ENCODE peak calls at places on chromosomes 12 and 14, in four cellular contexts. B is thoracic aorta, O is body of pancreas, R is Peyer's patch. H is an unnamed sample. For H3K9me3, the result is how much of the 10 kb centered on the place peaks cover.

GRCh38 chr12:51071663-51072062 is 11.7 kb downstream of the CSRNP2 start:
- DNase-seq in O (peak), R (no peak), B (no peak), H (no peak)

GRCh38 chr14:88856786-88857366 is 32.4 kb downstream of the TTC8 start:
- DNase-seq in O (no peak), R (no peak), B (no peak), H (no peak)

GRCh38 chr14:59739794-59740193 is 130.8 kb downstream of the RTN1 start:
- DNase-seq in O (no peak), B (no peak), R (no peak), H (no peak)

GRCh38 chr12:76201316-76201715 is 116.8 kb upstream of the NAP1L1 start:
- DNase-seq in B (no peak), R (no peak), O (no peak), H (no peak)

GRCh38 chr14:103121161-103121845 is 2.0 kb upstream of the TNFAIP2 start:
- DNase-seq in O (peak), R (peak), B (no peak), H (peak)

GRCh38 chr12:68007023-68007422 is 17.8 kb downstream of the IFNG-AS1 start:
- DNase-seq in O (no peak), R (no peak), B (no peak), H (no peak)

GRCh38 chr12:114306646-114307045 is 99.3 kb downstream of the TBX5 start:
- DNase-seq in O (no peak), B (no peak), R (no peak), H (no peak)

GRCh38 chr12:113052326-113052725 is 4.2 kb upstream of the DTX1 start:
- DNase-seq in O (no peak), R (no peak), B (no peak), H (no peak)

GRCh38 chr14:32259368-32260013 is 56.4 kb upstream of the RNU6-8 start:
- DNase-seq in O (no peak), B (no peak), R (peak), H (no peak)

GRCh38 chr12:6430124-6430989 is 14.4 kb upstream of the CD27 start:
- DNase-seq in B (peak), R (peak), O (peak), H (peak)

GRCh38 chr14:36773136-36773540 is 111.5 kb downstream of the PAX9 start:
- DNase-seq in O (no peak), B (no peak), R (no peak), H (no peak)

GRCh38 chr12:14952295-14952995 is 9.0 kb downstream of the ARHGDIB start:
- DNase-seq in R (no peak), B (no peak), O (no peak), H (no peak)

GRCh38 chr12:95213119-95213518 is 4.1 kb downstream of the FGD6 start:
- DNase-seq in R (no peak), B (no peak), O (no peak), H (no peak)

GRCh38 chr12:95804296-95804695 is 13.7 kb upstream of the NTN4 start:
- DNase-seq in B (no peak), O (no peak), R (no peak), H (no peak)

GRCh38 chr14:63178912-63179311 is 25.3 kb upstream of the RHOJ start:
- DNase-seq in R (no peak), B (no peak), O (no peak), H (no peak)

GRCh38 chr12:6836851-6837250 is 3.9 kb upstream of the GNB3 start:
- DNase-seq in B (no peak), O (no peak), R (no peak), H (no peak)

GRCh38 chr12:72286526-72286925 is 14.4 kb downstream of the TRHDE start:
- DNase-seq in R (no peak), O (no peak), B (no peak), H (no peak)

GRCh38 chr12:66978802-66979201 is 290.4 kb upstream of the CAND1 start:
- DNase-seq in O (no peak), R (no peak), B (no peak), H (no peak)

GRCh38 chr14:103284574-103285467 is 49.2 kb upstream of the EIF5 start:
- DNase-seq in R (no peak), O (no peak), B (no peak), H (no peak)

GRCh38 chr12:55057466-55057865 is 37.7 kb downstream of the NEUROD4 start:
- DNase-seq in O (no peak), B (no peak), R (no peak), H (no peak)

GRCh38 chr12:50765325-50765911 is 1.5 kb downstream of the ATF1 start:
- DNase-seq in B (no peak), R (peak), O (peak), H (no peak)

GRCh38 chr12:72380441-72380840 is 108.3 kb downstream of the TRHDE start:
- DNase-seq in R (no peak), O (no peak), B (no peak), H (no peak)

GRCh38 chr14:42715316-42715715 is 1108.6 kb downstream of the LRFN5 start:
- DNase-seq in B (no peak), O (no peak), R (no peak), H (no peak)

GRCh38 chr14:81728447-81728846 is 194.8 kb upstream of the SEL1L start:
- DNase-seq in O (no peak), B (no peak), R (no peak), H (no peak)

GRCh38 chr14:94748667-94749347 is 21.1 kb downstream of the GSC start:
- DNase-seq in B (no peak), R (no peak), O (peak), H (no peak)

DNA sequence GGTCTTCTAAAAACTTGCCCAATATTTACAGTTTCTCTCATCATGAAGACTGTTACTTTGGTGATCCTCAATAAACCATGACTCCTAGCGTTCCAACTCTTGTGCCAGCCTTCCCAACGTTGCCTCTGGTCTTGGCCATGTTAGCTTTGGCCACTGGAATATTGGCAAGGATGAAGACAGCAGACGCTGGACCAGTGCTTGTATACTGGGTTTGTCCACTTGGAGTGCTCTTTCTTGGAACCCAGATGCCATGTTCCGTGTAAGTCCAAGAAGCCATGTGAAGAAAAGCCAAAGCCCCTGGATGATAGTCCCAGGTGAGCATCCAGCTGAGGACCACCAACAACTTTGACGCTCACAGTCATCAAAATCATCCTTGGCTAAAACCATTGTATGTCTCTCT is 379.6 kb downstream of the NUAK1 start:
- DNase-seq in O (no peak), B (no peak), R (no peak), H (no peak)
- TF ChIP-seq CTCF in O (no peak), B (no peak), R (no peak), H (no peak)

GRCh38 chr14:19911114-19911513 is 9.3 kb upstream of the OR4K5 start:
- DNase-seq in R (no peak), B (no peak), O (no peak), H (no peak)
- H3K9me3 ChIP-seq in R (under half), B (under half), O (under half), H (under half)

GRCh38 chr12:120962487-120963054 is 15.8 kb upstream of the HNF1A start:
- DNase-seq in B (no peak), R (no peak), O (no peak), H (no peak)
- TF ChIP-seq CTCF in B (no peak), R (no peak), O (no peak), H (no peak)

DNA sequence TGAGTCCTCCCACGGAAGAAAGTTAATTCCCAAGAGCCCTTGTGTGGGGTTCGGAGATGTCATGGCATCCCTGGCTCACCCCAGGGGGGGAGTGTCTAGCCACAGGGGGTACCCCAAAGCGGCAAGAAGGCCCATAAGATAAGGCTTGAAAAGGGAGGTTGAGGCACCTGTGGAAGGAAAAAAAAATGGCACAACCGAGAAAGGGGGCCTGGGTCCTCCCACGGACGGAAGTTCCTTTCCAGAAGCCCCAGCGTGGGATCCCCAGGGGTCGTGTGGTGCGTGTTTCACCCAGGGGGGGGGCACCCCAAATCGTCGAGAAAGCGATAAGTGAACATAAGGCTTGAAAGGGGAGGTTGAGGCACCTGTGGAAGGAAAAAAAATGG is 266.7 kb downstream of the ALG10 start:
- DNase-seq in R (no peak), B (no peak), O (no peak), H (no peak)
- H3K9me3 ChIP-seq in R (under half), B (under half), O (under half), H (under half)

GRCh38 chr14:23078692-23079116 is 16.2 kb downstream of the ACIN1 start:
- DNase-seq in B (peak), R (peak), O (peak), H (no peak)
- TF ChIP-seq CTCF in B (no peak), R (peak), O (no peak), H (no peak)

GRCh38 chr14:106039400-106039799 is 513.0 kb downstream of the TMEM121 start:
- DNase-seq in B (no peak), O (peak), R (peak), H (no peak)

GRCh38 chr14:106044515-106044914 is 518.1 kb downstream of the TMEM121 start:
- DNase-seq in O (no peak), B (no peak), R (no peak), H (no peak)

GRCh38 chr14:106044949-106045596 is 518.7 kb downstream of the TMEM121 start:
- DNase-seq in B (no peak), R (peak), O (peak), H (peak)
- H3K9me3 ChIP-seq in B (under half), R (under half), O (under half), H (under half)

DNA sequence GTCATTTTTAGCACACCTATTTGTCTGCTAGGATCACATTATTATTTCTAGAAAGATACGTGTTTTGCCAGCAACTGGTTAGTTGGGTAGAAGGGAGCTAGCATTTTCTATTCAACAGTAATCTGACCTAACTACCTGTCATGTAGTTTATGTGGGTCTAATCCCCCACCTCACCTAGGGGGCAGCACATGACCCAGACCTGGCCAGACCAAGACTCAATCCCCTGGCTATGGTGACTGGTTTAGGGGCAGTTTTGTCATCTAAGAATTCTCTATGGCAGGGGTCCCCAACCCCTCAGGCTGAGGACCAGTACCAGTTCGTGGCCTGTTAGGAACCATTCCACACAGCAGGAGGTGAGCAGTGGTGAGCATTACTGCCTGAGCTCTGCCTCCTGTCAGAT is 29.5 kb upstream of the EVL start:
- DNase-seq in O (no peak), R (no peak), B (no peak), H (no peak)
- TF ChIP-seq CTCF in O (no peak), R (no peak), B (no peak), H (no peak)

DNA sequence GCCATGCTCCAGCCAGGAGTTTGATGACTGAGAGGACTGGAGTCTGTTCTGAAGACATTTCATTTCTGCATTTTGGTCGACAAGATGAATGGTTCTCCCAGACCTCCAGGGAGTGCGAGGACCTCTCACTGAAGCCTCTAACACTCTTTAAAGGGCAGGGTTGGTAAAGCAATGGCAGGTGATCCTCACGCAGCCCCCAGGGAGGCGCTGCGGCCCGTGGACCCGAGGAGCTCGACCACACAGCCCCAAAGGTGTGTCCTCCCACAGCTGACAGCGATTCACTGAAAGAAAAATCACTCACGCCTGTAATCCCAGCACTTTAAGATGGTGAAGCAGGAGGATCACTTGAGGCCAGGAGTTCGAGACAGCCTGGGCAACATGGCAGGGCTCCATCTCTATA is 183.8 kb upstream of the SFSWAP start:
- DNase-seq in O (no peak), B (no peak), R (no peak), H (no peak)
- H3K9me3 ChIP-seq in O (under half), B (under half), R (under half), H (under half)

GRCh38 chr12:57164966-57165365 is 17.5 kb upstream of the LRP1-AS start:
- DNase-seq in O (no peak), B (no peak), R (no peak), H (no peak)

GRCh38 chr12:57162541-57163125 is 15.2 kb upstream of the LRP1-AS start:
- DNase-seq in O (no peak), R (no peak), B (no peak), H (no peak)

GRCh38 chr12:57166971-57167371 is 19.6 kb upstream of the LRP1-AS start:
- DNase-seq in O (no peak), R (no peak), B (no peak), H (no peak)

GRCh38 chr12:57165741-57166140 is 18.3 kb upstream of the LRP1-AS start:
- DNase-seq in B (no peak), O (no peak), R (peak), H (no peak)

DNA sequence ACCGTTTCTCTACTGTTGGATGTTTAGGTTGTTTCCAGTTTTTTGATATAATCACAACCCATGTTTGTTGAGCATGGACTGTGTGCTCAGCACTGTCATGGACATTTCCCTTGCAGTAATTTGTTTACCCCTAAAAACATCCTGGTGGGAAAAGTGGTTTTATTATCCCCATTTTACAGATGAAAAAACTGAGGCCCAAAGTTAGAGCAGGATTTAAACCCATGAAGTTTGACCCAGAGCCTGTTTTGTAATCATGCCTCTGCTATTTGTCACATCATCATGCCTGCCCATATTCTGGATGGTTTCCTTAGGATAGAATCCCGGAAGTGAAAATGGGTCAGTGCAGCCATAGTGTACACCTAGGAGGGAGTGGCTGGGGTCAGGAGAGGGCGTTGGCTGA is 17.0 kb upstream of the LRP1-AS start:
- DNase-seq in B (no peak), R (no peak), O (no peak), H (no peak)
- TF ChIP-seq CTCF in B (no peak), R (no peak), O (no peak), H (no peak)

GRCh38 chr14:19754172-19754571 is 10.8 kb downstream of the OR4Q3 start:
- DNase-seq in R (no peak), B (no peak), O (no peak), H (no peak)
- H3K9me3 ChIP-seq in R (under half), B (under half), O (under half), H (under half)

H was measured in heart left ventricle.